ENCODE peak calls at places on chromosome 3, in six cellular contexts. U, G, Z, W, X and N are unnamed samples. For H3K36me3, the result is how much of the 10 kb centered on the place peaks cover.

GRCh38 chr3:13648060-13648743 is 99.3 kb downstream of the FBLN2 start:
- DNase-seq in X (peak), W (peak), U (peak), Z (peak), G (peak), N (peak)

GRCh38 chr3:152738656-152739055 is 96.3 kb upstream of the P2RY1 start:
- DNase-seq in X (no peak), U (no peak), G (no peak), Z (no peak), W (no peak), N (no peak)

GRCh38 chr3:177322846-177323245 is 125.6 kb upstream of the TBL1XR1 start:
- DNase-seq in Z (no peak), W (no peak), G (no peak), X (no peak), U (no peak), N (no peak)

GRCh38 chr3:124730129-124730919 is at the start of gene UMPS:
- DNase-seq in Z (peak), W (peak), U (peak), G (peak), X (peak), N (peak)

GRCh38 chr3:76134166-76134565 is 348.8 kb upstream of the ZNF717 start:
- DNase-seq in X (no peak), Z (no peak), W (no peak), U (no peak), G (no peak), N (no peak)

GRCh38 chr3:50318163-50318562 is 4.4 kb downstream of the HYAL2 start:
- DNase-seq in X (no peak), Z (no peak), U (peak), W (no peak), G (no peak), N (no peak)

GRCh38 chr3:111691293-111691909 is 96.3 kb upstream of the ZBED2 start:
- DNase-seq in X (no peak), G (no peak), Z (no peak), U (no peak), W (no peak), N (no peak)

GRCh38 chr3:46187876-46188275 is 20.2 kb downstream of the CCR1 start:
- DNase-seq in G (peak), U (no peak), X (no peak), W (no peak), Z (no peak), N (no peak)

GRCh38 chr3:127678611-127679533 is 6.1 kb downstream of the ABTB1 start:
- DNase-seq in W (peak), U (peak), X (peak), Z (peak), G (no peak), N (no peak)

GRCh38 chr3:73835945-73836344 is 211.2 kb upstream of the PDZRN3 start:
- DNase-seq in W (no peak), U (no peak), Z (no peak), X (no peak), G (no peak), N (no peak)

GRCh38 chr3:157100997-157101396 is 59.0 kb downstream of the CCNL1 start:
- DNase-seq in U (no peak), X (no peak), G (no peak), Z (no peak), W (no peak), N (no peak)

GRCh38 chr3:128787256-128788253 is 61.6 kb downstream of the RAB7A start:
- DNase-seq in G (peak), W (no peak), X (no peak), Z (no peak), U (no peak), N (no peak)

GRCh38 chr3:71725279-71725991 is at the start of gene EIF4E3:
- DNase-seq in G (no peak), Z (peak), U (peak), W (peak), X (peak), N (no peak)

GRCh38 chr3:32969656-32970055 is 18.2 kb downstream of the CCR4 start:
- DNase-seq in G (no peak), W (no peak), X (no peak), Z (no peak), U (no peak), N (no peak)

GRCh38 chr3:43161684-43162512 is 56.0 kb upstream of the POMGNT2 start:
- DNase-seq in W (no peak), U (no peak), G (no peak), X (no peak), Z (no peak), N (no peak)

GRCh38 chr3:11570789-11571495 is 72.8 kb downstream of the VGLL4 start:
- DNase-seq in W (peak), X (no peak), Z (no peak), G (no peak), U (no peak), N (no peak)

GRCh38 chr3:107271787-107272387 is 105.4 kb upstream of the CCDC54 start:
- DNase-seq in W (no peak), X (no peak), Z (no peak), G (peak), U (no peak), N (no peak)

GRCh38 chr3:105222568-105223093 is 144.1 kb upstream of the ALCAM start:
- DNase-seq in Z (no peak), U (no peak), W (no peak), X (no peak), G (no peak), N (no peak)

GRCh38 chr3:7309707-7310106 is 448.8 kb downstream of the GRM7 start:
- DNase-seq in U (no peak), G (no peak), W (no peak), Z (peak), X (peak), N (no peak)

GRCh38 chr3:96959902-96960596 is 145.7 kb downstream of the EPHA6 start:
- DNase-seq in U (no peak), X (no peak), W (no peak), Z (no peak), G (no peak), N (no peak)

GRCh38 chr3:60399295-60399694 is 852.0 kb downstream of the FHIT start:
- DNase-seq in G (no peak), Z (no peak), W (no peak), X (no peak), U (no peak), N (no peak)

GRCh38 chr3:31714512-31714894 is 181.8 kb downstream of the STT3B start:
- DNase-seq in G (no peak), U (no peak), Z (no peak), W (no peak), X (no peak), N (no peak)

GRCh38 chr3:69761896-69762789 is 22.9 kb downstream of the MITF start:
- DNase-seq in G (no peak), W (no peak), U (no peak), Z (no peak), X (no peak), N (no peak)

GRCh38 chr3:160485931-160486330 is 36.3 kb upstream of the TRIM59 start:
- DNase-seq in U (no peak), G (no peak), X (no peak), W (no peak), Z (no peak), N (no peak)

GRCh38 chr3:171049831-171050444 is 23.4 kb upstream of the SLC2A2 start:
- DNase-seq in W (peak), U (peak), Z (peak), X (no peak), G (peak), N (no peak)

GRCh38 chr3:159923961-159924360 is 64.7 kb upstream of the IL12A start:
- DNase-seq in Z (no peak), G (no peak), X (no peak), U (no peak), W (no peak), N (no peak)

GRCh38 chr3:114178770-114179368 is at the start of gene DRD3:
- DNase-seq in X (no peak), Z (no peak), G (no peak), W (no peak), U (no peak), N (no peak)

DNA sequence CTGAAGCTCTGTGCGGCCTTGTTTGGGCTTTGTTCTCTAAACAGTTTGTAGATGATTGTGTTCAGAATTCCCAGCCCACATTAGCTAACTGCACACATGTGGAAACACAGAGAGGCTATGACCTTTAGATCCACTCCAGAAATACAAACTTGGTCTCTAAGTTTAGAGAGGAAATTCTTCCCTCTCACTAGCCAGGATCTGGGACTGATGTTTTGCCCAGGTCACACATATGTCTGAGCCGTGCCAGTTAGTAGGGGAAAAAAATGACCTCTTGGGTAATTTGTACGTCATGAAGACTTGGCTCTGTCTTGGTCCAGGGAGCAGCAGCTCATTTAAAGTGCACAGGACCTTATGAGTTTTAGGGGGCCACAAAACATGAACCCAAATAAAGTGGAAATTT is 223.1 kb downstream of the RBMS3 start:
- DNase-seq in U (no peak), W (no peak), G (no peak), X (no peak), Z (no peak), N (no peak)
- H3K36me3 ChIP-seq in U (under half), W (under half), G (under half), X (under half), Z (under half), N (under half)

GRCh38 chr3:48696156-48696555 is 10.4 kb upstream of the NCKIPSD start:
- DNase-seq in W (no peak), U (no peak), Z (no peak), G (no peak), X (no peak), N (no peak)

GRCh38 chr3:48693826-48694225 is 8.1 kb upstream of the NCKIPSD start:
- DNase-seq in G (no peak), U (no peak), X (no peak), Z (no peak), W (no peak), N (no peak)

GRCh38 chr3:48692551-48692950 is 6.8 kb upstream of the NCKIPSD start:
- DNase-seq in W (no peak), Z (no peak), U (no peak), X (no peak), G (no peak), N (no peak)

GRCh38 chr3:48694610-48695051 is 8.9 kb upstream of the NCKIPSD start:
- DNase-seq in W (no peak), Z (peak), X (peak), G (peak), U (peak), N (no peak)

GRCh38 chr3:48695113-48695753 is 9.5 kb upstream of the NCKIPSD start:
- DNase-seq in G (no peak), X (no peak), U (peak), Z (peak), W (no peak), N (no peak)
- H3K36me3 ChIP-seq in G (half or more), X (half or more), U (under half), Z (half or more), W (under half), N (under half)

GRCh38 chr3:55622116-55622515 is 135.0 kb upstream of the WNT5A start:
- DNase-seq in G (no peak), Z (no peak), W (no peak), X (no peak), U (no peak), N (no peak)
- H3K36me3 ChIP-seq in G (under half), Z (under half), W (under half), X (under half), U (under half), N (under half)

GRCh38 chr3:126449621-126450051 is 26.1 kb downstream of the ZXDC start:
- DNase-seq in X (no peak), U (no peak), G (no peak), Z (no peak), W (no peak), N (no peak)

GRCh38 chr3:126447456-126448106 is 28.1 kb downstream of the ZXDC start:
- DNase-seq in Z (no peak), W (no peak), X (no peak), G (no peak), U (no peak), N (no peak)

GRCh38 chr3:126448141-126448892 is 27.4 kb downstream of the ZXDC start:
- DNase-seq in X (no peak), U (no peak), W (no peak), Z (no peak), G (no peak), N (no peak)

GRCh38 chr3:126450219-126450618 is 25.5 kb downstream of the ZXDC start:
- DNase-seq in W (no peak), X (no peak), Z (no peak), U (no peak), G (no peak), N (no peak)

DNA sequence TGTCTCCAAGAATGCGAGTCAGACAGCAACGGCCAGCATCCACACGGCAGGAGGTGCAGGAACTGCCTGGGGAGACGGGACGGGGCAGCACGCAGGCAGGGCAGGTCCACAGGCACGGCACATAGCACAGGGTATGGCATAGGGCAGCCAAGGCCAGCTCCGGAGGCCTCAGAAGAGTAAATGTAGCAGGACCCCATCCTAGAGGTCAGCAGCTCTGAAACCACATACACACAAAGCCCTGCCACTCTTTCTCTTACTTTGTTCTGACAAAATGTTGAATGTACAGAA is 26.9 kb downstream of the ZXDC start:
- DNase-seq in G (no peak), X (no peak), Z (no peak), W (no peak), U (no peak), N (no peak)
- H3K36me3 ChIP-seq in G (under half), X (half or more), Z (half or more), W (under half), U (under half), N (under half)

GRCh38 chr3:57256844-57257243 is 29.3 kb downstream of the APPL1 start:
- DNase-seq in U (no peak), X (no peak), W (no peak), Z (peak), G (no peak), N (no peak)

GRCh38 chr3:57261119-57261518 is 31.4 kb downstream of the ASB14 start:
- DNase-seq in G (no peak), U (no peak), W (no peak), Z (no peak), X (no peak), N (no peak)

GRCh38 chr3:57257678-57258077 is 30.1 kb downstream of the APPL1 start:
- DNase-seq in W (no peak), G (no peak), Z (no peak), U (no peak), X (no peak), N (no peak)

DNA sequence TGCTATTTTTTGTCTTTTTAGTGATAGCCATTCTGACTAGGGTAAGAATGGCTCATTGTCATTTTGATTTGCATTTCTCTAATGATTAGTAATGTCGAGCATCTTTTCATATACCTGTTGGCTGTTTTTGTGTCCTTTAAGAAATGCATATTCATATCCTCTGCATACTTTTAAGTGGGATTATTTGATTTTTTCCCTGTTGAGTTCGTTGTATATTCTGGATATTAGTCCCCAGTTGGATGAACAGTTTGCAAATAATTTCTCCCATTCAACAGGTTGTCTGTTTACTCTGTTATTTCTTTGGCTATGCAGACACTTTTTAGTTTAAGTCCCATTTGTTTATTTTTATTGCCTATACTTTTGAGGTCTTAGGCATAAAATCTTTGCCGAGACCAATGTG is 30.6 kb downstream of the ASB14 start:
- DNase-seq in G (no peak), W (no peak), Z (no peak), X (no peak), U (no peak), N (no peak)
- H3K36me3 ChIP-seq in G (under half), W (under half), Z (half or more), X (half or more), U (under half), N (under half)